ENCODE peak calls at places on chromosomes 13 and 19, in six cellular contexts. I is effector memory CD4-positive, alpha-beta T cell; P is thoracic aorta; U is ELF-1; Y is T-helper 1 cell; G is CD4-positive, CD25-positive, alpha-beta regulatory T cell. E is an unnamed sample.

GRCh38 chr19:39197808-39198207 is 1.0 kb downstream of the NCCRP1 start:
- DNase-seq in I (no peak), P (no peak), U (no peak), Y (no peak), G (no peak), E (no peak)

GRCh38 chr19:8041553-8041952 is 11.0 kb upstream of the CCL25 start:
- DNase-seq in I (no peak), P (no peak), U (no peak), Y (no peak), G (no peak), E (no peak)

GRCh38 chr13:51520524-51520923 is 63.7 kb upstream of the WDFY2 start:
- DNase-seq in I (no peak), P (no peak), U (no peak), Y (no peak), G (no peak), E (peak)

GRCh38 chr13:107906131-107906530 is 309.2 kb downstream of the LIG4 start:
- DNase-seq in I (no peak), P (no peak), U (no peak), Y (no peak), G (no peak), E (no peak)

GRCh38 chr13:107716241-107716640 is 499.1 kb downstream of the LIG4 start:
- DNase-seq in I (no peak), P (no peak), U (no peak), Y (no peak), G (no peak), E (no peak)

GRCh38 chr13:28754698-28755545 is 36.2 kb upstream of the SLC46A3 start:
- DNase-seq in I (no peak), P (no peak), U (peak), Y (no peak), G (no peak), E (no peak)

GRCh38 chr13:79311456-79311855 is 94.6 kb downstream of the RBM26 start:
- DNase-seq in I (no peak), P (no peak), U (no peak), Y (no peak), G (no peak), E (no peak)

GRCh38 chr13:90918551-90918950 is 428.9 kb upstream of the MIR17HG start:
- DNase-seq in I (no peak), P (no peak), U (no peak), Y (no peak), G (no peak), E (peak)

GRCh38 chr19:43532571-43532961 is 422 bp upstream of the ZNF575 start:
- DNase-seq in I (no peak), P (no peak), U (no peak), Y (no peak), G (peak), E (no peak)

GRCh38 chr19:29505034-29505824 is 20.6 kb upstream of the VSTM2B start:
- DNase-seq in I (no peak), P (no peak), U (peak), Y (no peak), G (no peak), E (no peak)

GRCh38 chr13:33349996-33350826 is 64.7 kb upstream of the STARD13 start:
- DNase-seq in I (no peak), P (no peak), U (peak), Y (no peak), G (no peak), E (peak)

GRCh38 chr19:53898680-53899341 is 10.3 kb upstream of the CACNG7 start:
- DNase-seq in I (no peak), P (no peak), U (peak), Y (no peak), G (peak), E (no peak)

GRCh38 chr13:110336681-110337080 is 29.6 kb downstream of the COL4A2 start:
- DNase-seq in I (no peak), P (no peak), U (no peak), Y (no peak), G (no peak), E (no peak)

GRCh38 chr13:112769615-112770014 is 79.8 kb downstream of the ATP11A start:
- DNase-seq in I (no peak), P (no peak), U (no peak), Y (no peak), G (no peak), E (no peak)

GRCh38 chr19:29507081-29507860 is 18.5 kb upstream of the VSTM2B start:
- DNase-seq in I (no peak), P (no peak), U (no peak), Y (no peak), G (no peak), E (no peak)

GRCh38 chr19:4352701-4353121 is 9.3 kb downstream of the MPND start:
- DNase-seq in I (no peak), P (no peak), U (peak), Y (peak), G (peak), E (no peak)

GRCh38 chr19:38683393-38684077 is 36.1 kb downstream of the ACTN4 start:
- DNase-seq in I (peak), P (no peak), U (peak), Y (peak), G (peak), E (peak)

GRCh38 chr13:33015791-33016323 is 366 bp upstream of the KL start:
- DNase-seq in I (no peak), P (no peak), U (peak), Y (no peak), G (no peak), E (no peak)

GRCh38 chr13:112575295-112575622 is 12.7 kb downstream of the TUBGCP3 start:
- DNase-seq in I (no peak), P (no peak), U (no peak), Y (no peak), G (no peak), E (no peak)

GRCh38 chr13:35573639-35574038 is 97.2 kb upstream of the MAB21L1 start:
- DNase-seq in I (no peak), P (no peak), U (no peak), Y (no peak), G (no peak), E (no peak)

E was measured in foreskin keratinocyte.